ENCODE peak calls at places on chromosomes 3 and 15, in ten cellular contexts. O, S, F, A, L, M, R, X, K and C are unnamed samples.

GRCh38 chr15:43488790-43489585 is 4.0 kb downstream of the TP53BP1 start:
- DNase-seq in S (no peak), R (no peak), F (no peak), M (no peak), A (no peak), K (no peak), O (no peak), X (peak), L (no peak), C (no peak)

GRCh38 chr3:16844771-16845170 is 40.0 kb upstream of the PLCL2 start:
- DNase-seq in S (no peak), F (no peak), A (no peak), K (no peak), M (no peak), O (no peak), X (no peak), L (no peak), R (no peak), C (no peak)

GRCh38 chr3:59081071-59081470 is 31.2 kb upstream of the CFAP20DC start:
- DNase-seq in R (no peak), M (no peak), A (no peak), O (no peak), X (no peak), K (no peak), F (no peak), S (no peak), L (peak), C (no peak)

GRCh38 chr3:66428733-66429132 is 72.1 kb downstream of the LRIG1 start:
- DNase-seq in O (peak), R (peak), X (peak), S (no peak), A (peak), K (peak), L (peak), M (peak), F (peak), C (peak)

GRCh38 chr3:71237661-71238060 is 345.9 kb downstream of the FOXP1 start:
- DNase-seq in L (no peak), R (no peak), K (no peak), S (no peak), O (no peak), F (no peak), A (no peak), M (no peak), X (no peak), C (no peak)

GRCh38 chr3:193782280-193782654 is 189.3 kb downstream of the OPA1 start:
- DNase-seq in K (no peak), S (peak), R (no peak), A (no peak), X (no peak), L (peak), M (peak), O (peak), F (no peak), C (no peak)

GRCh38 chr3:73563896-73564582 is 60.7 kb downstream of the PDZRN3 start:
- DNase-seq in S (no peak), A (no peak), L (no peak), M (peak), F (no peak), X (peak), K (no peak), R (peak), O (no peak), C (no peak)

GRCh38 chr15:98650871-98651481 is 2.6 kb downstream of the IGF1R start:
- DNase-seq in L (peak), O (no peak), S (no peak), R (peak), K (no peak), A (no peak), X (peak), M (peak), F (no peak), C (peak)

GRCh38 chr3:172516318-172517214 is 6.7 kb downstream of the TNFSF10 start:
- DNase-seq in M (peak), O (peak), L (peak), F (peak), X (peak), S (no peak), A (peak), K (no peak), R (peak), C (peak)

GRCh38 chr3:50210510-50211367 is 5.7 kb downstream of the SLC38A3 start:
- DNase-seq in M (no peak), O (no peak), S (peak), F (no peak), X (no peak), R (no peak), L (no peak), K (no peak), A (peak), C (no peak)

GRCh38 chr15:73694419-73694818 is 10.2 kb downstream of the CD276 start:
- DNase-seq in M (peak), X (peak), R (peak), L (no peak), F (no peak), A (no peak), S (no peak), K (no peak), O (no peak), C (no peak)

GRCh38 chr15:73686781-73687256 is 2.6 kb downstream of the CD276 start:
- DNase-seq in A (no peak), K (no peak), L (peak), R (peak), S (no peak), O (no peak), M (peak), F (no peak), X (peak), C (no peak)

GRCh38 chr15:73688455-73688854 is 4.3 kb downstream of the CD276 start:
- DNase-seq in F (no peak), S (no peak), A (no peak), M (peak), L (no peak), R (peak), X (peak), O (no peak), K (no peak), C (no peak)

GRCh38 chr15:73695773-73696640 is 11.8 kb downstream of the CD276 start:
- DNase-seq in A (no peak), F (no peak), M (no peak), O (no peak), L (peak), K (no peak), R (no peak), S (no peak), X (no peak), C (no peak)

GRCh38 chr15:73691398-73691797 is 7.2 kb downstream of the CD276 start:
- DNase-seq in X (peak), S (no peak), M (peak), K (peak), L (peak), F (no peak), A (no peak), O (no peak), R (peak), C (no peak)
- TF ChIP-seq CTCF in X (peak), S (no peak), M (peak), K (no peak), L (no peak), F (no peak), A (no peak), O (no peak), R (no peak), C (no peak)

GRCh38 chr3:179949869-179950268 is 86.9 kb downstream of the PEX5L start:
- DNase-seq in O (no peak), L (no peak), S (no peak), F (no peak), R (no peak), M (no peak), X (no peak), K (no peak), A (no peak), C (no peak)
- H3K4me3 ChIP-seq in O (no peak), L (no peak), S (no peak), F (no peak), R (no peak), M (no peak), X (no peak), K (no peak), A (no peak), C (no peak)

GRCh38 chr3:133991209-133991608 is 38.5 kb downstream of the SLCO2A1 start:
- DNase-seq in S (no peak), R (no peak), M (no peak), F (no peak), K (no peak), X (peak), A (no peak), O (no peak), L (peak), C (no peak)

GRCh38 chr3:133994166-133994910 is 35.4 kb downstream of the SLCO2A1 start:
- DNase-seq in X (no peak), K (no peak), O (no peak), L (no peak), S (no peak), A (no peak), F (peak), M (no peak), R (no peak), C (no peak)

GRCh38 chr3:133991637-133992036 is 38.1 kb downstream of the SLCO2A1 start:
- DNase-seq in M (peak), F (no peak), A (no peak), S (no peak), X (no peak), L (peak), O (no peak), K (no peak), R (no peak), C (no peak)

GRCh38 chr3:133992951-133993595 is 36.7 kb downstream of the SLCO2A1 start:
- DNase-seq in L (no peak), O (no peak), S (no peak), A (no peak), X (no peak), M (no peak), F (no peak), K (no peak), R (no peak), C (no peak)

GRCh38 chr3:133992385-133992784 is 37.3 kb downstream of the SLCO2A1 start:
- DNase-seq in F (no peak), X (peak), O (no peak), S (peak), M (no peak), A (no peak), R (no peak), L (no peak), K (no peak), C (no peak)
- TF ChIP-seq CTCF in F (no peak), X (no peak), O (no peak), S (peak), M (no peak), A (no peak), R (no peak), L (no peak), K (no peak), C (no peak)

DNA sequence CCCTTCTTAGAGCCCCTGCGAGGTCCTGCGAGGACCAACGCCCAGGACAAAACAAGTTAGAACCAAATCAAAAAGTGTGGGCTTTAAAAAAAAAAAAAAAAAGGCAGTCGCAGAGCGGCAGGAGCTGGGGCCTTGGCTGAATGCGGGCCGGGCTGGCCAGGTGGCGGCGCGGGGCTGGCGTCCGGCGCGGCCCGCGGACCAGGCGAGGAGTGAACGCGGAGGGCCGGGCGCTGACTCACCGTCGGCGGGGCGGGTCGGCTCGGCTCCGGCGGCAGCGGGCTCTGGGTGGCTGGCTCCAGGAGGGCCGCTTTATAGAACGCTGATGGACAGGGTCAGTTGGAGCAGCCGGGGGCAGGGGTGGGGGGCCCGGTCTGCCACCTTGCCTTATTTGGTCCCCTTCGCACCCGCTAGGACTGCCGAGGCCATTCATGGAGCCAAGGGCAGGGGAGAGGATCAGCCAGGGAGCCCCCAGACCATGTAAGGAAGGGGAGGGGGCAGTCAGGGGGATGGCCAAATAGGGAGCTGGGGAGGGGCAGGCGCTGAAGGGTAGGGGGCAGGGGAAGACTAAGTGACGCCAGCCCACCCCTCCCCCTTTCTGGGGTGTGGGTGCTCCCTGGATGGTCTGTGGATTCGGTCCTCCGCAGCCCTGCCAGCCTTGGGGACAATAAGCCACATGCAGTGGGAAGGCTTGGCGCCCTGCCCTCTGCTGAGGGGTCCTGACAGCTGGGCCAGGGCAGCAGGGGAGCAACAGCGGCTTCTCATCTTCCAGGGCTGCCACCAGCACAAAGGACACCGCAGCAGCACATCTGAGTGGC is at the start of gene ACTC1:
- DNase-seq in S (peak), R (peak), O (no peak), X (peak), L (peak), F (no peak), M (peak), A (no peak), K (peak), C (no peak)
- H3K4me3 ChIP-seq in S (no peak), R (peak), O (peak), X (peak), L (peak), F (no peak), M (no peak), A (no peak), K (peak), C (no peak)

GRCh38 chr3:142180761-142181362 is 31.5 kb upstream of the TFDP2 start:
- DNase-seq in M (peak), K (no peak), A (no peak), R (peak), L (peak), F (no peak), S (peak), X (peak), O (no peak), C (peak)

GRCh38 chr3:142174559-142174958 is 25.2 kb upstream of the TFDP2 start:
- DNase-seq in L (no peak), M (no peak), O (no peak), A (no peak), F (no peak), S (no peak), K (no peak), X (no peak), R (no peak), C (no peak)

GRCh38 chr3:142175478-142175877 is 26.1 kb upstream of the TFDP2 start:
- DNase-seq in R (no peak), M (no peak), S (no peak), X (no peak), O (no peak), K (no peak), F (no peak), L (no peak), A (no peak), C (no peak)
- TF ChIP-seq CTCF in R (no peak), M (no peak), S (no peak), X (no peak), O (no peak), K (no peak), F (peak), L (no peak), A (no peak), C (no peak)

DNA sequence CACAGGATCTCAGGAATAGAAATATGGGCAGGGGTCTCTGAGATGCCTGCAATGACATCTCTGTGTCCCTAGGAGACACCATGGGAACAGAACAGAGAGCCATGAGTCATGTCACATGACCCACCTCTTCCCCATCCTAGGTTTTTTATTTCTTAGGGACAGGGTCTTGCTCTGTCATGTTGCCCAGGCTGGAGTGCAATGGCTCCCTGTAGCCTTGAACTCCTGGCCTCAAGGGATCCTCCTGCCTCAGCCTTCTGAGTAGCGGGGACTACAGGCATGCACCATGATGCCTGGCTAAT is 6.4 kb downstream of the ALPK3 start:
- DNase-seq in A (no peak), K (no peak), S (no peak), O (no peak), L (no peak), F (no peak), R (no peak), M (no peak), X (no peak), C (no peak)
- H3K4me3 ChIP-seq in A (no peak), K (no peak), S (no peak), O (no peak), L (no peak), F (no peak), R (no peak), M (no peak), X (no peak), C (no peak)

DNA sequence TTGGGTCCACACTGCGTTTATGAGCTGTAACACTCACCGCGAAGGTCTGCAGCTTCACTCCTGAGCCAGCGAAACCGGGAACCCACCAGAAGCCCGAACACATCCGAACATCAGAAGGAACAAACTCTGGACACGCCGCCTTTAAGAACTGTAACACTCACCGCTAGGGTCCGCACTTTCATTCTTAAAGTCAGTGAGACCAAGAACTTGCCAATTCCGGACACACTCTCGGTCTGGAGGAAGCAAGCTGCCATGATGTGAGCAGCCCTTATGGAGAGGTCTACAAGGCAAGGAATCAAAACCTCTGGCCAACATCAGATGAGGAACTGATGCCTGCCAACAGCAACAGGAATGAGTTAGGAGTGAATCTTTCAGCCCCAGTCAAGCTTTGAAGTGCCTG is 62.9 kb downstream of the SLC28A2 start:
- DNase-seq in F (no peak), A (no peak), K (no peak), R (peak), O (peak), S (no peak), L (peak), M (peak), X (peak), C (peak)
- TF ChIP-seq CTCF in F (no peak), A (peak), K (peak), R (peak), O (no peak), S (no peak), L (peak), M (peak), X (peak), C (no peak)

GRCh38 chr15:78763111-78763795 is 48.0 kb downstream of the ADAMTS7 start:
- DNase-seq in S (no peak), K (no peak), A (peak), R (no peak), O (no peak), X (no peak), F (no peak), L (no peak), M (no peak), C (no peak)
- H3K4me3 ChIP-seq in S (no peak), K (no peak), A (no peak), R (no peak), O (no peak), X (no peak), F (no peak), L (no peak), M (no peak), C (no peak)